ENCODE peak calls at places on chromosomes 11 and 22, in ten cellular contexts. F, X, B, W, U, C, J, P, Z and G are unnamed samples.
A peak's percentile ranks its signal among the peaks of the same experiment; 100 is the strongest.

GRCh38 chr11:75577198-75577597 is 15.1 kb downstream of the SERPINH1 start:
- DNase-seq in F (no peak), X (peak; percentile 41), B (peak; percentile 72), W (no peak), U (no peak), C (no peak), J (no peak), P (peak; percentile 55), Z (no peak), G (no peak)

GRCh38 chr22:35677460-35678187 is 29.4 kb downstream of the APOL6 start:
- DNase-seq in F (no peak), X (no peak), B (no peak), W (no peak), U (no peak), C (no peak), J (no peak), P (no peak), Z (no peak), G (no peak)

GRCh38 chr22:42294034-42294985 is 23.9 kb upstream of the TCF20 start:
- DNase-seq in F (no peak), X (peak; percentile 69), B (no peak), W (no peak), U (peak; percentile 39), C (no peak), J (no peak), P (peak; percentile 87), Z (peak; percentile 35), G (peak; percentile 68)

GRCh38 chr11:9280655-9281301 is 15.6 kb upstream of the DENND5A start:
- DNase-seq in F (no peak), X (peak; percentile 74), B (no peak), W (no peak), U (no peak), C (peak; percentile 88), J (no peak), P (peak; percentile 31), Z (no peak), G (peak; percentile 50)

GRCh38 chr11:87431386-87431785 is 393.7 kb downstream of the TMEM135 start:
- DNase-seq in F (no peak), X (no peak), B (no peak), W (no peak), U (no peak), C (no peak), J (no peak), P (no peak), Z (no peak), G (no peak)

GRCh38 chr22:43154887-43155536 is 3.7 kb downstream of the TSPO start:
- DNase-seq in F (no peak), X (no peak), B (no peak), W (no peak), U (no peak), C (no peak), J (no peak), P (no peak), Z (no peak), G (no peak)

GRCh38 chr22:21775061-21775460 is 39.5 kb upstream of the YPEL1 start:
- DNase-seq in F (no peak), X (peak; percentile 13), B (no peak), W (peak; percentile 55), U (no peak), C (no peak), J (no peak), P (no peak), Z (peak; percentile 38), G (no peak)

GRCh38 chr11:82864268-82864667 is 36.0 kb downstream of the PRCP start:
- DNase-seq in F (no peak), X (peak; percentile 81), B (peak; percentile 63), W (peak; percentile 82), U (peak; percentile 57), C (peak; percentile 52), J (peak; percentile 31), P (peak; percentile 33), Z (peak; percentile 85), G (peak; percentile 68)

GRCh38 chr22:36465232-36466021 is 16.0 kb downstream of the TXN2 start:
- DNase-seq in F (peak; percentile 94), X (peak; percentile 72), B (no peak), W (no peak), U (peak; percentile 31), C (no peak), J (no peak), P (no peak), Z (peak; percentile 79), G (peak; percentile 94)

GRCh38 chr22:23767673-23768548 is at the start of gene CHCHD10:
- DNase-seq in F (peak; percentile 71), X (peak; percentile 79), B (peak; percentile 94), W (peak; percentile 91), U (peak; percentile 75), C (peak; percentile 84), J (no peak), P (peak; percentile 92), Z (peak; percentile 67), G (peak; percentile 67)

GRCh38 chr11:71474141-71474770 is 21.3 kb downstream of the NADSYN1 start:
- DNase-seq in F (no peak), X (no peak), B (no peak), W (no peak), U (no peak), C (no peak), J (no peak), P (no peak), Z (no peak), G (no peak)

GRCh38 chr11:130423541-130424155 is 4.8 kb downstream of the ADAMTS8 start:
- DNase-seq in F (no peak), X (no peak), B (no peak), W (no peak), U (no peak), C (no peak), J (no peak), P (peak; percentile 80), Z (no peak), G (no peak)

GRCh38 chr11:122235615-122236014 is 119.6 kb upstream of the BLID start:
- DNase-seq in F (no peak), X (peak; percentile 72), B (no peak), W (no peak), U (no peak), C (no peak), J (peak; percentile 94), P (peak; percentile 12), Z (peak; percentile 90), G (peak; percentile 65)

GRCh38 chr11:109644158-109644557 is 222.2 kb downstream of the C11orf87 start:
- DNase-seq in F (no peak), X (peak; percentile 43), B (peak; percentile 90), W (peak; percentile 50), U (no peak), C (no peak), J (no peak), P (peak; percentile 83), Z (no peak), G (no peak)

GRCh38 chr22:35742342-35743100 is 24.8 kb downstream of the APOL5 start:
- DNase-seq in F (no peak), X (peak; percentile 64), B (peak; percentile 43), W (no peak), U (no peak), C (no peak), J (peak; percentile 46), P (no peak), Z (peak; percentile 81), G (peak; percentile 69)

GRCh38 chr11:19953342-19953741 is 206.9 kb downstream of the DBX1 start:
- DNase-seq in F (no peak), X (peak; percentile 60), B (no peak), W (no peak), U (peak; percentile 30), C (no peak), J (no peak), P (no peak), Z (peak; percentile 35), G (peak; percentile 67)

GRCh38 chr11:59197990-59198389 is 14.7 kb downstream of the MPEG1 start:
- DNase-seq in F (no peak), X (peak; percentile 88), B (peak; percentile 66), W (peak; percentile 78), U (no peak), C (no peak), J (peak; percentile 34), P (peak; percentile 13), Z (peak; percentile 61), G (peak; percentile 35)

GRCh38 chr22:43203471-43203981 is 16.6 kb upstream of the TTLL12 start:
- DNase-seq in F (no peak), X (no peak), B (peak; percentile 9), W (no peak), U (no peak), C (no peak), J (no peak), P (peak; percentile 62), Z (no peak), G (no peak)

GRCh38 chr22:28229566-28230483 is 310.8 kb upstream of the PITPNB start:
- DNase-seq in F (no peak), X (peak; percentile 44), B (no peak), W (no peak), U (no peak), C (no peak), J (no peak), P (no peak), Z (peak; percentile 59), G (no peak)

DNA sequence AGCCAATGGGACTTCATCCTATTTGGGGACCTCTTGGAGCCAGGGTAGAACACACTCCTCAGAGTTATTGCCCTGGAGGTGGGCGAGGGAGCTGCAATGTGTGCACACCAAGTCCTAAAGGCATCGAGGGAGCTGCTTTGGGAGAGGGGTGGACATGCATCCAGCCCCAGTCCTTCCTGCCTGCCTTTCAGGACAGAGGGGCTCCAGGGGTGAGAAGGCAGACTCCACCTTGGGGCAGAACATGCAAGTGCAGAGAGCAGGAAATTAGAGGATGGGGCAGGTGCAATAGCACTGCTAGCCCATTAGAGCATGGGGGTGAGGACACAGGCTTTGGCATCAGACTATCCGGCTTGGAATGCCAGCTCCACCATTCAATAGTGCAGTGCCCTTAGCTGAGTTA is 288.5 kb downstream of the OPCML start:
- DNase-seq in F (no peak), X (no peak), B (no peak), W (no peak), U (no peak), C (no peak), J (no peak), P (no peak), Z (no peak), G (no peak)
- TF ChIP-seq CTCF in F (no peak), X (no peak), B (no peak), W (no peak), U (no peak), C (no peak), J (no peak), P (no peak), Z (no peak), G (no peak)

GRCh38 chr22:38867124-38867455 is 4.9 kb downstream of the CBX6 start:
- DNase-seq in F (no peak), X (no peak), B (no peak), W (no peak), U (no peak), C (no peak), J (no peak), P (no peak), Z (no peak), G (no peak)
- H3K4me3 ChIP-seq in F (no peak overlapping the region), X (no peak overlapping the region), B (no peak overlapping the region), W (no peak overlapping the region), U (no peak overlapping the region), C (no peak overlapping the region), J (no peak overlapping the region), P (no peak overlapping the region), Z (no peak overlapping the region), G (no peak overlapping the region)

GRCh38 chr22:17343766-17344165 is 25.5 kb upstream of the CECR2 start:
- DNase-seq in F (no peak), X (no peak), B (no peak), W (no peak), U (no peak), C (no peak), J (no peak), P (no peak), Z (no peak), G (no peak)
- TF ChIP-seq CTCF in F (no peak), X (no peak), B (no peak), W (no peak), U (no peak), C (no peak), J (no peak), P (no peak), Z (no peak), G (no peak)

GRCh38 chr11:17798716-17799115 is 64.1 kb downstream of the KCNC1 start:
- DNase-seq in F (no peak), X (no peak), B (no peak), W (no peak), U (no peak), C (no peak), J (no peak), P (no peak), Z (no peak), G (no peak)
- H3K4me3 ChIP-seq in F (no peak overlapping the region), X (no peak overlapping the region), B (no peak overlapping the region), W (no peak overlapping the region), U (no peak overlapping the region), C (no peak overlapping the region), J (no peak overlapping the region), P (no peak overlapping the region), Z (no peak overlapping the region), G (no peak overlapping the region)